ENCODE peak calls at places on chromosomes 4 and X, in seven cellular contexts. N is mesenchymal stem cell, P is lower lobe of right lung, M is tibial nerve, A is SJSA1, Q is HCT116, J is small intestine. F is an unnamed sample. For H3K4me1, the result is how much of the 10 kb centered on the place peaks cover.

GRCh38 chr4:185127021-185127925 is 15.8 kb upstream of the SLC25A4 start:
- DNase-seq in N (peak), P (peak), M (no peak), A (no peak), Q (no peak), J (no peak), F (no peak)

GRCh38 chr4:54961357-54961975 is 163.9 kb downstream of the KDR start:
- DNase-seq in N (peak), P (no peak), M (no peak), A (no peak), Q (peak), J (no peak), F (no peak)

GRCh38 chr4:69039071-69039470 is 57.2 kb upstream of the UGT2B7 start:
- DNase-seq in N (no peak), P (no peak), M (no peak), A (no peak), Q (no peak), J (no peak), F (no peak)

GRCh38 chr4:134001057-134001456 is 200.5 kb downstream of the PABPC4L start:
- DNase-seq in N (no peak), P (no peak), M (no peak), A (no peak), Q (no peak), J (no peak), F (no peak)

GRCh38 chr4:56653461-56654237 is 27.4 kb downstream of the HOPX start:
- DNase-seq in N (no peak), P (no peak), M (no peak), A (no peak), Q (no peak), J (peak), F (no peak)

GRCh38 chr4:73538162-73538561 is 56.6 kb downstream of the AFM start:
- DNase-seq in N (no peak), P (no peak), M (no peak), A (no peak), Q (no peak), J (no peak), F (no peak)

GRCh38 chr4:39362827-39363226 is 3.3 kb downstream of the RFC1 start:
- DNase-seq in N (peak), P (no peak), M (no peak), A (no peak), Q (no peak), J (no peak), F (no peak)

GRCh38 chrX:72316408-72317079 is 10.8 kb upstream of the CITED1 start:
- DNase-seq in N (no peak), P (no peak), M (no peak), A (no peak), Q (no peak), J (peak), F (no peak)

GRCh38 chr4:150589174-150589573 is 7.2 kb downstream of the MAB21L2 start:
- DNase-seq in N (no peak), P (no peak), M (no peak), A (no peak), Q (no peak), J (no peak), F (no peak)

GRCh38 chrX:38009641-38010040 is 3.3 kb downstream of the SYTL5 start:
- DNase-seq in N (no peak), P (no peak), M (no peak), A (no peak), Q (no peak), J (no peak), F (no peak)

GRCh38 chr4:99848576-99848975 is 31.9 kb downstream of the DAPP1 start:
- DNase-seq in N (no peak), P (no peak), M (no peak), A (no peak), Q (no peak), J (no peak), F (no peak)

GRCh38 chrX:12339921-12340320 is 201.6 kb downstream of the FRMPD4 start:
- DNase-seq in N (no peak), P (no peak), M (no peak), A (no peak), Q (no peak), J (no peak), F (no peak)

GRCh38 chr4:15557806-15558550 is 88.3 kb downstream of the CC2D2A start:
- DNase-seq in N (no peak), P (no peak), M (no peak), A (no peak), Q (no peak), J (peak), F (no peak)

GRCh38 chrX:127300511-127300910 is 481.0 kb downstream of the PRR32 start:
- DNase-seq in N (no peak), P (no peak), M (no peak), A (no peak), Q (no peak), J (no peak), F (no peak)

GRCh38 chr4:3851211-3851610 is 85.0 kb downstream of the ADRA2C start:
- DNase-seq in N (no peak), P (no peak), M (no peak), A (no peak), Q (no peak), J (no peak), F (no peak)

GRCh38 chr4:111839186-111839585 is 306.1 kb upstream of the FAM241A start:
- DNase-seq in N (no peak), P (no peak), M (no peak), A (no peak), Q (no peak), J (no peak), F (no peak)

GRCh38 chrX:31099536-31100090 is 27.8 kb upstream of the FTHL17 start:
- DNase-seq in N (no peak), P (no peak), M (no peak), A (no peak), Q (no peak), J (no peak), F (no peak)

GRCh38 chr4:102627831-102628523 is 126.8 kb downstream of the NFKB1 start:
- DNase-seq in N (peak), P (no peak), M (no peak), A (no peak), Q (peak), J (no peak), F (no peak)

GRCh38 chr4:156388826-156389225 is 435.2 kb upstream of the CTSO start:
- DNase-seq in N (peak), P (no peak), M (no peak), A (no peak), Q (no peak), J (no peak), F (no peak)

GRCh38 chr4:85402371-85402770 is 72.6 kb upstream of the ARHGAP24 start:
- DNase-seq in N (peak), P (no peak), M (no peak), A (no peak), Q (no peak), J (no peak), F (no peak)

GRCh38 chr4:57064811-57065711 is 45.1 kb downstream of the IGFBP7 start:
- DNase-seq in N (peak), P (no peak), M (peak), A (peak), Q (no peak), J (no peak), F (no peak)

GRCh38 chr4:150593996-150594395 is 12.0 kb downstream of the MAB21L2 start:
- DNase-seq in N (peak), P (no peak), M (no peak), A (no peak), Q (no peak), J (no peak), F (no peak)

GRCh38 chrX:85203461-85203970 is 40.1 kb downstream of the SATL1 start:
- DNase-seq in N (no peak), P (no peak), M (no peak), A (no peak), Q (no peak), J (no peak), F (no peak)

DNA sequence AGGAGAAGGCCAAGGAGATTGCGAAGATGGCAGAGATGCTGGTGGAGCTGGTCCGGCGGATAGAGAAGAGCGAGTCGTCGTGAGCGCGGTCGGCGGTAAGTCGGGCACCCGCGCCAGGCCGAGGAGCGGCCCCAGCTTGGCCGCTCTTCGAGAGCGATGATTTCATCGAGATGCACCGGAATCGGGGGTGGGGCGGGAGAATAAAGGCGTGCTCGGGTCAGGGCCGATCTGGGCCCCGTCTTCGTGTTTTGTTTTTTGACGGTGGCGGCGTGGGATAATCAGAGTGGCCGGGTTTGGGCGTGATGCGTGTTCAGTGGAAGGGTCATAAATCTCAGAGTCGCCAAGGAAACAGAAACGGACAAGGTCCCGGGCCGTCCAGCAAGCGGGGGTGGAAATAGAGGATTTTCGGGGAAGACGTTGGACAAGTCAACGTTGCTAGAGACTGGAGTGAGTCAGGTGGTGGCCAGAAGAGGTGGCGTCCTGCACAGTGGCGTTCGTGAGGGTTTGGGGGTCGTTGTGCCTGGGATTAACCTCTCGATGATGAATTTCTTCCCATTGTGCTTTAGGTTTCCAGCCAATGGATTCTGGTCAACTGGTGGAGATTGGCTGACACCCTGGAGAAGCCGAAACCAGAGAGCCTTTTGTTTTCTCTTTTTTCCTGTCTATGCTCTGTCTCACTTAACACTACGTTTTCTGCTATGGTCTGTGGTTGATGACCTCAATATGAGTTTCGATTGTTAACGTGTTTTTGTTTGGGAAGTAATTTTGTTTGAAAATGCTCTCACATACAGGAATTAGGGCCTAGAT is 882 bp downstream of the MRFAP1 start:
- DNase-seq in N (peak), P (peak), M (no peak), A (no peak), Q (no peak), J (peak), F (no peak)
- H3K27ac ChIP-seq in N (peak), P (peak), M (peak), A (peak), Q (peak), J (peak), F (no peak)

GRCh38 chr4:40448875-40449274 is 113.7 kb downstream of the CHRNA9 start:
- DNase-seq in N (no peak), P (no peak), M (no peak), A (no peak), Q (no peak), J (peak), F (no peak)

GRCh38 chr4:40452490-40452813 is 117.3 kb downstream of the CHRNA9 start:
- DNase-seq in N (no peak), P (no peak), M (no peak), A (no peak), Q (no peak), J (no peak), F (no peak)

GRCh38 chr4:40441415-40441814 is 106.3 kb downstream of the CHRNA9 start:
- DNase-seq in N (no peak), P (no peak), M (no peak), A (no peak), Q (no peak), J (peak), F (no peak)

GRCh38 chr4:40445671-40446070 is 110.5 kb downstream of the CHRNA9 start:
- DNase-seq in N (no peak), P (no peak), M (no peak), A (no peak), Q (no peak), J (no peak), F (no peak)

DNA sequence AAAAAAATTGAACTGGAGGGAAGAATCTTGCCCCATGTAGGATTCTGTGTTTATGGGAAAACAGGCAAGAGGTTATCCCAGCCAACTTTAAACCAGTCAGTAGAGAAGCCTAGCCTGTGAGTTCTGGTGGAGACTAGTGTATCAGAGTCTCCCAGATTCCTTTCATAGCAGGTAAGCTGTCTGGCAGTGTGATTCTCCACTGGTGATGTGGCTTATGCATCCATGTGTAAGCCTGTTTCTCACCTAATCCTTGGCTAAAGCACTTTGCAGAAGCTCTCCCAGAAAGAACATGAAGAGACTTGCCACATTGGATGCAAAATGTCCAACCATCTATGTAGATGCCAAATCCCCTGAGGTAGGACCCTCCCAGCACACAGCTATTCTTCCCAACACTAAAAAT is 111.7 kb downstream of the CHRNA9 start:
- DNase-seq in N (no peak), P (no peak), M (no peak), A (no peak), Q (no peak), J (no peak), F (no peak)
- H3K4me1 ChIP-seq in N (under half), P (under half), M (under half), A (under half), Q (under half), J (under half), F (under half)

GRCh38 chr4:74546020-74546419 is 101.1 kb downstream of the AREG start:
- DNase-seq in N (peak), P (no peak), M (no peak), A (no peak), Q (no peak), J (no peak), F (no peak)

GRCh38 chr4:74545488-74545887 is 100.6 kb downstream of the AREG start:
- DNase-seq in N (no peak), P (peak), M (no peak), A (no peak), Q (no peak), J (no peak), F (no peak)

GRCh38 chr4:74543247-74543670 is 98.3 kb downstream of the AREG start:
- DNase-seq in N (no peak), P (no peak), M (no peak), A (no peak), Q (no peak), J (peak), F (no peak)

GRCh38 chr4:74544655-74545361 is 99.9 kb downstream of the AREG start:
- DNase-seq in N (no peak), P (no peak), M (no peak), A (no peak), Q (no peak), J (peak), F (no peak)

DNA sequence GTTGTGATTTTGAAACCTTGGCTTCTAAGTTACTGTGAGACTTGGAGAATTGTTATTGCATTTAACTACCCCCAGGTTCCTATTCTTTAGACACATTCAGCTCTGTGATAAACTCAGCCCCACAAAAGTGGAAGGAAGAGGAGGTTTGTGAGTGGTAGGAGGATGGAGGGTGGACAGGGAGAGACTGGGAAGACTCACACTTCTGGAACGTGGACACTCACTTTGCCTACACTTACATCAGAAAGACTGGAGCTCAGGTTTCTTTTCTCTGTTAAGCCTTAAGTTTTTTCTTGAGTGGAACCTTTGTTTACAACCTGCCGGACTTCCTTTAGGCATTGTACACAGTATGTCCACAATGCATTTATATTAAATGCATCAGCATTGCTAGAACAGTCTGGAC is 99.0 kb downstream of the AREG start:
- DNase-seq in N (peak), P (no peak), M (no peak), A (no peak), Q (no peak), J (no peak), F (no peak)
- H3K27ac ChIP-seq in N (no peak), P (no peak), M (no peak), A (peak), Q (peak), J (no peak), F (no peak)

GRCh38 chr4:141352328-141352727 is 131.6 kb downstream of the ZNF330 start:
- DNase-seq in N (no peak), P (no peak), M (no peak), A (no peak), Q (no peak), J (no peak), F (no peak)
- H3K4me1 ChIP-seq in N (under half), P (under half), M (under half), A (under half), Q (under half), J (under half), F (under half)

GRCh38 chrX:150933945-150934350 is 35.5 kb upstream of the CD99L2 start:
- DNase-seq in N (no peak), P (no peak), M (no peak), A (no peak), Q (no peak), J (no peak), F (no peak)

GRCh38 chrX:150936556-150936955 is 38.1 kb upstream of the CD99L2 start:
- DNase-seq in N (no peak), P (no peak), M (no peak), A (no peak), Q (no peak), J (no peak), F (no peak)

GRCh38 chrX:150929058-150929457 is 30.6 kb upstream of the CD99L2 start:
- DNase-seq in N (no peak), P (no peak), M (no peak), A (no peak), Q (no peak), J (no peak), F (no peak)

GRCh38 chrX:150935466-150935865 is 37.0 kb upstream of the CD99L2 start:
- DNase-seq in N (no peak), P (no peak), M (no peak), A (no peak), Q (no peak), J (no peak), F (no peak)

GRCh38 chrX:150934453-150934852 is 36.0 kb upstream of the CD99L2 start:
- DNase-seq in N (no peak), P (no peak), M (no peak), A (no peak), Q (no peak), J (no peak), F (peak)
- H3K27ac ChIP-seq in N (no peak), P (no peak), M (no peak), A (no peak), Q (no peak), J (no peak), F (no peak)

GRCh38 chrX:112808007-112808406 is 32.6 kb downstream of the AMOT start:
- DNase-seq in N (no peak), P (no peak), M (no peak), A (no peak), Q (no peak), J (no peak), F (no peak)
- H3K4me1 ChIP-seq in N (under half), P (under half), M (under half), A (under half), Q (under half), J (under half), F (under half)

GRCh38 chr4:153267915-153268694 is 63.9 kb downstream of the TRIM2 start:
- DNase-seq in N (no peak), P (no peak), M (no peak), A (no peak), Q (no peak), J (no peak), F (no peak)
- H3K27ac ChIP-seq in N (no peak), P (no peak), M (no peak), A (no peak), Q (no peak), J (no peak), F (no peak)

GRCh38 chr4:139301143-139301820 is at the start of gene NAA15:
- DNase-seq in N (peak), P (peak), M (peak), A (peak), Q (peak), J (peak), F (peak)
- H3K4me1 ChIP-seq in N (under half), P (under half), M (under half), A (under half), Q (under half), J (under half), F (under half)

F was measured in iPS DF 6.9.